ENCODE peak calls at places on chromosomes 4 and X, in six cellular contexts. S, F, X, O, J and H are unnamed samples.
A peak's percentile ranks its signal among the peaks of the same experiment; 100 is the strongest.

GRCh38 chr4:39348371-39349265 is 17.5 kb downstream of the RFC1 start:
- DNase-seq in S (no peak), F (peak; percentile 51), X (no peak), O (no peak), J (peak; percentile 23), H (no peak)

GRCh38 chr4:35080799-35081198 is 1163.5 kb downstream of the ARAP2 start:
- DNase-seq in S (no peak), F (no peak), X (no peak), O (no peak), J (no peak), H (no peak)

GRCh38 chr4:1202526-1203378 is 30.4 kb upstream of the SPON2 start:
- DNase-seq in S (no peak), F (no peak), X (no peak), O (no peak), J (no peak), H (no peak)

GRCh38 chr4:125334936-125335335 is 20.2 kb downstream of the FAT4 start:
- DNase-seq in S (no peak), F (no peak), X (no peak), O (no peak), J (no peak), H (no peak)

GRCh38 chr4:161813889-161814288 is 349.9 kb downstream of the FSTL5 start:
- DNase-seq in S (no peak), F (no peak), X (no peak), O (no peak), J (no peak), H (no peak)

GRCh38 chr4:10175626-10176025 is 59.0 kb upstream of the WDR1 start:
- DNase-seq in S (no peak), F (no peak), X (no peak), O (no peak), J (no peak), H (no peak)

GRCh38 chr4:8121236-8122015 is 37.2 kb downstream of the ABLIM2 start:
- DNase-seq in S (no peak), F (no peak), X (no peak), O (no peak), J (no peak), H (no peak)

GRCh38 chr4:79917246-79917645 is 155.8 kb downstream of the ANTXR2 start:
- DNase-seq in S (no peak), F (peak; percentile 72), X (no peak), O (peak; percentile 30), J (peak; percentile 41), H (peak; percentile 56)

GRCh38 chrX:47143894-47144625 is 442 bp downstream of the NDUFB11 start:
- DNase-seq in S (no peak), F (no peak), X (peak; percentile 51), O (no peak), J (peak; percentile 75), H (no peak)

GRCh38 chr4:141339966-141340365 is 119.3 kb downstream of the ZNF330 start:
- DNase-seq in S (no peak), F (no peak), X (no peak), O (no peak), J (no peak), H (no peak)

GRCh38 chr4:173217727-173218126 is 49.1 kb downstream of the GALNT7 start:
- DNase-seq in S (no peak), F (no peak), X (no peak), O (no peak), J (no peak), H (no peak)

GRCh38 chr4:41133619-41134018 is 80.7 kb downstream of the APBB2 start:
- DNase-seq in S (no peak), F (peak; percentile 89), X (no peak), O (no peak), J (no peak), H (no peak)

GRCh38 chr4:142265536-142265935 is 580.6 kb downstream of the INPP4B start:
- DNase-seq in S (no peak), F (no peak), X (no peak), O (no peak), J (no peak), H (no peak)

GRCh38 chr4:42397256-42397634 is at the start of gene SHISA3:
- DNase-seq in S (peak; percentile 19), F (no peak), X (no peak), O (no peak), J (no peak), H (peak; percentile 92)

GRCh38 chr4:2432991-2433530 is 14.3 kb downstream of the CFAP99 start:
- DNase-seq in S (no peak), F (no peak), X (no peak), O (no peak), J (peak; percentile 64), H (no peak)

GRCh38 chr4:154073107-154073817 is 284.4 kb upstream of the SFRP2 start:
- DNase-seq in S (no peak), F (no peak), X (no peak), O (no peak), J (no peak), H (no peak)

GRCh38 chr4:89837385-89837995 is 529 bp upstream of the SNCA start:
- DNase-seq in S (no peak), F (peak; percentile 76), X (no peak), O (no peak), J (peak; percentile 6), H (peak; percentile 77)

GRCh38 chrX:12798601-12799000 is 7.4 kb downstream of the PRPS2 start:
- DNase-seq in S (no peak), F (no peak), X (no peak), O (no peak), J (no peak), H (no peak)

GRCh38 chr4:100984901-100985300 is 362.4 kb downstream of the PPP3CA start:
- DNase-seq in S (no peak), F (no peak), X (no peak), O (no peak), J (no peak), H (no peak)

GRCh38 chrX:21700289-21700688 is 42.2 kb upstream of the KLHL34 start:
- DNase-seq in S (no peak), F (no peak), X (no peak), O (no peak), J (no peak), H (no peak)

GRCh38 chrX:139290310-139290709 is 240.2 kb upstream of the F9 start:
- DNase-seq in S (no peak), F (no peak), X (no peak), O (no peak), J (no peak), H (no peak)

GRCh38 chr4:176193898-176194297 is 1.5 kb downstream of the SPATA4 start:
- DNase-seq in S (no peak), F (no peak), X (no peak), O (no peak), J (no peak), H (no peak)

GRCh38 chr4:156999175-156999517 is 27.5 kb upstream of the PDGFC start:
- DNase-seq in S (peak; percentile 48), F (peak; percentile 93), X (no peak), O (peak; percentile 77), J (no peak), H (peak; percentile 85)

GRCh38 chrX:15738686-15739016 is 581 bp downstream of the CA5B start:
- DNase-seq in S (no peak), F (no peak), X (no peak), O (no peak), J (no peak), H (no peak)

GRCh38 chr4:793941-794621 is 31.8 kb downstream of the CPLX1 start:
- DNase-seq in S (no peak), F (no peak), X (peak; percentile 14), O (no peak), J (no peak), H (no peak)

GRCh38 chr4:2075987-2076907 is 17.1 kb downstream of the NAT8L start:
- DNase-seq in S (no peak), F (no peak), X (no peak), O (no peak), J (no peak), H (no peak)

GRCh38 chrX:127317159-127317558 is 497.6 kb downstream of the PRR32 start:
- DNase-seq in S (no peak), F (peak; percentile 21), X (no peak), O (no peak), J (no peak), H (no peak)

DNA sequence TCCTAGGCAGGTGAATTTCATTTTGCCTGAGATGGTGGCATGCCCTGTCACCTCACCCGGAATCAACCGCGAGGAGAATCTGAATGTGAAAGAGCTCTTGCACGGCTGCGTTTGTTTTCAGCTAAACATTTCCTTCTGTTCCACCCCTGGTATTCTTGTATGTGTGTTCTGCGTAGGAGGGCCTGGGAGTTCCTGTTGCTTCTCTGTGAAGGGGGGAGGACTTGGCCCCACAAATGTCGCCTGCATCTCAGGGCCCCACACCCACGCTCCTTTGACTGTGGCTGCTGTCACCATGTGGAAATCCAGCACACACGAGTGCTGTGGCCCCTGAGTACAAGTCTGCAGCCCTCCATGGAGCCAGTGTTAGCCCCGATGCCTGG is 45.8 kb upstream of the CLCN4 start:
- DNase-seq in S (no peak), F (no peak), X (no peak), O (no peak), J (no peak), H (no peak)
- H3K4me1 ChIP-seq in S (no peaks in the 10 kb centered on the region), F (no peaks in the 10 kb centered on the region), X (peaks cover 39% of the 10 kb centered on the region), O (peaks cover 5% of the 10 kb centered on the region), J (no peaks in the 10 kb centered on the region), H (no peaks in the 10 kb centered on the region)

GRCh38 chr4:106317815-106318214 is 1.5 kb downstream of the AIMP1 start:
- DNase-seq in S (no peak), F (no peak), X (no peak), O (no peak), J (no peak), H (no peak)
- H3K4me3 ChIP-seq in S (peak overlapping the region; percentile 89), F (peak overlapping the region; percentile 72), X (peak overlapping the region; percentile 76), O (no peak overlapping the region), J (peak overlapping the region; percentile 96), H (peak overlapping the region; percentile 75)

DNA sequence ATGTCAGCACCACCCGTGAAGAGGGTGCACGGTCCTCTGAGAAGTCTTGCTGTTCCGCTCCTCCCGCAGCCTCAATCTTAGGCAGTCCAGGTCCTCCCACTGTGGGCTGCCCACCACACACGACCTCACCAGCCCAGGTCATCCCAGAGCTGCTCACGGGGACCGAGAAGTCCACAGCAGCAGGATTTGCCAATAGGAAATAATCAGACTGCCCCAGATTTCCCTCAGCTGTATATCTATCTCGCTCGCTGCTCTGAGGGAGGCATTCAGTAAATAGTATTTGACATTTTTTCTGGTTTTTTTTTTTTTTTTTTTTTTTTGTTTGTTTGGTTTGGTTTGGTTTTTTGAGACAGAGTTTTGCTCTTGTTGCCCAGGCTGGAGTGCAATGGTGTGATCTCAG is 83.8 kb downstream of the STOX2 start:
- DNase-seq in S (no peak), F (no peak), X (no peak), O (no peak), J (no peak), H (no peak)
- H3K4me1 ChIP-seq in S (peaks cover 14% of the 10 kb centered on the region), F (peaks cover 4% of the 10 kb centered on the region), X (peaks cover 21% of the 10 kb centered on the region), O (peaks cover 7% of the 10 kb centered on the region), J (no peaks in the 10 kb centered on the region), H (peaks cover 10% of the 10 kb centered on the region)

GRCh38 chr4:177681902-177682301 is 239.7 kb upstream of the AGA start:
- DNase-seq in S (no peak), F (no peak), X (no peak), O (no peak), J (no peak), H (no peak)

GRCh38 chr4:177692907-177693306 is 250.7 kb upstream of the AGA start:
- DNase-seq in S (no peak), F (no peak), X (no peak), O (no peak), J (no peak), H (no peak)

GRCh38 chr4:177687117-177687516 is 244.9 kb upstream of the AGA start:
- DNase-seq in S (no peak), F (no peak), X (no peak), O (no peak), J (no peak), H (no peak)
- H3K4me3 ChIP-seq in S (no peak overlapping the region), F (no peak overlapping the region), X (no peak overlapping the region), O (no peak overlapping the region), J (no peak overlapping the region), H (no peak overlapping the region)